ENCODE peak calls at places on chromosomes 6 and 20, in seven cellular contexts. One of them, this sample, is unnamed.

GRCh38 chr6:116059713-116060571 is 749 bp downstream of the FRK start:
- DNase-seq in H1: no peak
- DNase-seq in SK-N-SH: no peak
- DNase-seq in HepG2: peak
- DNase-seq in K562: peak
- DNase-seq in HCT116: no peak
- DNase-seq in GM12878: peak
- DNase-seq in this sample: peak

GRCh38 chr20:49245921-49246740 is 26.9 kb downstream of the DDX27 start:
- DNase-seq in HepG2: peak
- DNase-seq in SK-N-SH: peak
- DNase-seq in K562: peak
- DNase-seq in HCT116: peak
- DNase-seq in GM12878: no peak
- DNase-seq in H1: no peak
- DNase-seq in this sample: peak

GRCh38 chr6:57130784-57131183 is 40.8 kb downstream of the ZNF451 start:
- DNase-seq in SK-N-SH: no peak
- DNase-seq in H1: no peak
- DNase-seq in GM12878: no peak
- DNase-seq in HepG2: no peak
- DNase-seq in HCT116: no peak
- DNase-seq in K562: no peak
- DNase-seq in this sample: no peak

GRCh38 chr20:52402950-52403349 is 211.4 kb upstream of the ZFP64 start:
- DNase-seq in H1: no peak
- DNase-seq in SK-N-SH: no peak
- DNase-seq in HCT116: no peak
- DNase-seq in HepG2: no peak
- DNase-seq in K562: no peak
- DNase-seq in GM12878: no peak
- DNase-seq in this sample: no peak

GRCh38 chr6:82894653-82895259 is 170.9 kb downstream of the UBE3D start:
- DNase-seq in GM12878: no peak
- DNase-seq in K562: peak
- DNase-seq in HepG2: no peak
- DNase-seq in H1: no peak
- DNase-seq in HCT116: no peak
- DNase-seq in SK-N-SH: no peak
- DNase-seq in this sample: no peak

GRCh38 chr6:52647199-52647598 is 23.7 kb upstream of the TMEM14A start:
- DNase-seq in HCT116: no peak
- DNase-seq in GM12878: no peak
- DNase-seq in HepG2: no peak
- DNase-seq in SK-N-SH: no peak
- DNase-seq in K562: no peak
- DNase-seq in H1: no peak
- DNase-seq in this sample: no peak

GRCh38 chr6:24761193-24761835 is 13.4 kb upstream of the GMNN start:
- DNase-seq in HepG2: no peak
- DNase-seq in H1: no peak
- DNase-seq in GM12878: no peak
- DNase-seq in HCT116: no peak
- DNase-seq in K562: peak
- DNase-seq in SK-N-SH: peak
- DNase-seq in this sample: peak

GRCh38 chr20:37396520-37397075 is 50.7 kb downstream of the SRC start:
- DNase-seq in H1: peak
- DNase-seq in K562: peak
- DNase-seq in HepG2: no peak
- DNase-seq in SK-N-SH: peak
- DNase-seq in HCT116: no peak
- DNase-seq in GM12878: no peak
- DNase-seq in this sample: no peak

GRCh38 chr6:3263091-3263490 is 4.3 kb downstream of the PSMG4 start:
- DNase-seq in H1: no peak
- DNase-seq in K562: no peak
- DNase-seq in HCT116: no peak
- DNase-seq in HepG2: no peak
- DNase-seq in SK-N-SH: no peak
- DNase-seq in GM12878: no peak
- DNase-seq in this sample: no peak

GRCh38 chr6:50110557-50110956 is 60.8 kb upstream of the DEFB112 start:
- DNase-seq in GM12878: no peak
- DNase-seq in HepG2: no peak
- DNase-seq in SK-N-SH: no peak
- DNase-seq in K562: no peak
- DNase-seq in H1: no peak
- DNase-seq in HCT116: no peak
- DNase-seq in this sample: no peak

GRCh38 chr6:111283707-111284106 is 196.4 kb downstream of the SLC16A10 start:
- DNase-seq in HepG2: no peak
- DNase-seq in SK-N-SH: no peak
- DNase-seq in GM12878: no peak
- DNase-seq in HCT116: no peak
- DNase-seq in H1: no peak
- DNase-seq in K562: no peak
- DNase-seq in this sample: no peak

GRCh38 chr6:30194797-30195690 is 18.2 kb downstream of the TRIM26 start:
- DNase-seq in K562: no peak
- DNase-seq in HepG2: no peak
- DNase-seq in GM12878: no peak
- DNase-seq in SK-N-SH: no peak
- DNase-seq in HCT116: no peak
- DNase-seq in H1: no peak
- DNase-seq in this sample: no peak

GRCh38 chr6:17473554-17473953 is 80.2 kb downstream of the CAP2 start:
- DNase-seq in HepG2: no peak
- DNase-seq in H1: no peak
- DNase-seq in K562: no peak
- DNase-seq in GM12878: no peak
- DNase-seq in HCT116: no peak
- DNase-seq in SK-N-SH: no peak
- DNase-seq in this sample: no peak

GRCh38 chr6:155850408-155850841 is 394.8 kb upstream of the NOX3 start:
- DNase-seq in K562: no peak
- DNase-seq in GM12878: no peak
- DNase-seq in HepG2: no peak
- DNase-seq in SK-N-SH: no peak
- DNase-seq in H1: no peak
- DNase-seq in HCT116: peak
- DNase-seq in this sample: no peak

GRCh38 chr6:33424855-33425667 is 5.2 kb downstream of the SYNGAP1 start:
- DNase-seq in SK-N-SH: peak
- DNase-seq in K562: peak
- DNase-seq in GM12878: no peak
- DNase-seq in HCT116: no peak
- DNase-seq in HepG2: no peak
- DNase-seq in H1: no peak
- DNase-seq in this sample: no peak

GRCh38 chr6:135883045-135883444 is 31.5 kb downstream of the PDE7B start:
- DNase-seq in HCT116: no peak
- DNase-seq in HepG2: no peak
- DNase-seq in SK-N-SH: no peak
- DNase-seq in GM12878: no peak
- DNase-seq in K562: no peak
- DNase-seq in H1: no peak
- DNase-seq in this sample: no peak

GRCh38 chr20:22617160-22617559 is 32.8 kb upstream of the FOXA2 start:
- DNase-seq in HCT116: no peak
- DNase-seq in K562: peak
- DNase-seq in H1: no peak
- DNase-seq in GM12878: no peak
- DNase-seq in HepG2: peak
- DNase-seq in SK-N-SH: no peak
- DNase-seq in this sample: no peak
- TF ChIP-seq JUND in HCT116: no peak
- TF ChIP-seq JUND in K562: no peak
- TF ChIP-seq JUND in H1: no peak
- TF ChIP-seq JUND in GM12878: no peak
- TF ChIP-seq JUND in HepG2: no peak
- TF ChIP-seq JUND in SK-N-SH: no peak
- TF ChIP-seq JUND in this sample: no peak

DNA sequence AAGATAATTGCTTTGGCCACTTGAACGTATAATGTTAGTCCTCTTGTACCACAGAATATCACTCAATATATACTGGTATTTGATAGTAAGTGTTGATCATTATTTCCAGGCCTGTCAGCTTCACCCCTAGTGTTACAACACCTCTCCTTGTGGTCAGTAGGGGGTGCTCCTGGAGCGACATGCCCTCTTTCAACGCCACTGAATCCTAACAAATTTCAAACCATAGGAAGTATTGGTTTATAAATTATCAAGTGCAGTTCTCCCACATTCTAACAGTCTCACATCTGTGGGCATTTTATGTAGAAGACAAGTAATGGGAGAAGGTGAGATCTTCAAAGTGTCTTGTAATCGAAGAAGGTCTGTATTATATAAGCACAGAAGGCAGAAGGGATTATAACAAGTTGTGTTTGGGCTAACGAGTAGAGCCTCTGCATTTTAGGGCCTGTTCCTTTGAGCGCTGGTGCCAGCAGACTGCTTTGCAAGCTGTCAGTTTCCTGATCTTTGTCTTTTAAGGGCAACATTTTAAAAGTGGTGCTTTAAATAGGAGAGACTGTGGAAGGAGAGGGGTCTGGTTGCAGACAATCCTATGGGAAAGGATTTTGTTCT is 57.1 kb upstream of the CEP162 start:
- DNase-seq in HCT116: peak
- DNase-seq in H1: no peak
- DNase-seq in K562: peak
- DNase-seq in HepG2: peak
- DNase-seq in SK-N-SH: peak
- DNase-seq in GM12878: no peak
- DNase-seq in this sample: no peak
- TF ChIP-seq JUND in HCT116: no peak
- TF ChIP-seq JUND in H1: no peak
- TF ChIP-seq JUND in K562: no peak
- TF ChIP-seq JUND in HepG2: no peak
- TF ChIP-seq JUND in SK-N-SH: no peak
- TF ChIP-seq JUND in GM12878: no peak
- TF ChIP-seq JUND in this sample: no peak

GRCh38 chr20:44012466-44013226 is 98.0 kb downstream of the TOX2 start:
- DNase-seq in SK-N-SH: no peak
- DNase-seq in HepG2: no peak
- DNase-seq in H1: no peak
- DNase-seq in HCT116: no peak
- DNase-seq in K562: no peak
- DNase-seq in GM12878: no peak
- DNase-seq in this sample: no peak

GRCh38 chr20:44008806-44009678 is 94.4 kb downstream of the TOX2 start:
- DNase-seq in GM12878: no peak
- DNase-seq in SK-N-SH: no peak
- DNase-seq in HepG2: no peak
- DNase-seq in H1: no peak
- DNase-seq in HCT116: no peak
- DNase-seq in K562: no peak
- DNase-seq in this sample: no peak

GRCh38 chr20:44009679-44009992 is 95.0 kb downstream of the TOX2 start:
- DNase-seq in K562: no peak
- DNase-seq in H1: no peak
- DNase-seq in GM12878: no peak
- DNase-seq in HepG2: no peak
- DNase-seq in SK-N-SH: no peak
- DNase-seq in HCT116: no peak
- DNase-seq in this sample: no peak

GRCh38 chr20:44010162-44010704 is 95.6 kb downstream of the TOX2 start:
- DNase-seq in GM12878: no peak
- DNase-seq in HCT116: no peak
- DNase-seq in HepG2: no peak
- DNase-seq in K562: peak
- DNase-seq in SK-N-SH: peak
- DNase-seq in H1: no peak
- DNase-seq in this sample: no peak

DNA sequence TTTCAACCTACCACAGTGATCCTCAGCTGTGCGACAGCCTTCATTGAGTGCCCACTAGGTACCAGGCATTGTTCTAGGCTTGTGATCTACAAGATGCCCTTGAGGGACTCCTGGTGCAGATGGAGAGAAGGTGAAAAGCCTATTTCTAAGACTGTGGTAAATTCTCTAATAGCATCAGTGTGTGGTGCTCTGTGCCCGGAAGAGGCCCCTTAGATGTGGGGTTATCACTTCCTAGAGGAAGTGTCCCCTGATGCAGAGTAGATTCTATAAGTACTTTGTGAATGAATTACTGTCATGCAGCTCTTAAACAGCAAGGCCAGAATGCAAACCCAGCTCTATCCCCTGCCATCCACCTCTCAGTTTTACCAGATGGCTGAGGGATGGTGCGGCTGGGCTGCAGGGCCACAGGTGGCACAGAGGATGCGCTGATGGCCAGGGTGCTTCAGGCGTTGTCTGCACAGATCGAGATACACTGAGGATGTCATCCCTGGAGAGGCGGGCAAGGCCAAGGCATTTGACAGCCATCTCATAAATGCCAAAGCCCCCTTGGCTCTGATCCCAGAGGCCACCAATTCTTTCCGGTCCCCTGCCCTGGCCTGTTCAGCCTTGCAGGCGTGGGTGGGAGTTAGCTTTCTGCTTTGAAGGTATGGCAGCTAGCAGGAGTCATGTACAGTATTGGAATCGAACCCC is 96.7 kb downstream of the TOX2 start:
- DNase-seq in K562: no peak
- DNase-seq in HCT116: no peak
- DNase-seq in H1: no peak
- DNase-seq in GM12878: no peak
- DNase-seq in HepG2: no peak
- DNase-seq in SK-N-SH: peak
- DNase-seq in this sample: no peak
- TF ChIP-seq JUND in K562: no peak
- TF ChIP-seq JUND in HCT116: no peak
- TF ChIP-seq JUND in H1: no peak
- TF ChIP-seq JUND in GM12878: no peak
- TF ChIP-seq JUND in HepG2: no peak
- TF ChIP-seq JUND in SK-N-SH: no peak
- TF ChIP-seq JUND in this sample: no peak

GRCh38 chr6:105320766-105321165 is 82.1 kb downstream of the PREP start:
- DNase-seq in SK-N-SH: no peak
- DNase-seq in K562: no peak
- DNase-seq in HepG2: no peak
- DNase-seq in H1: no peak
- DNase-seq in HCT116: no peak
- DNase-seq in GM12878: no peak
- DNase-seq in this sample: no peak

GRCh38 chr6:105318660-105319059 is 84.2 kb downstream of the PREP start:
- DNase-seq in SK-N-SH: no peak
- DNase-seq in K562: no peak
- DNase-seq in H1: no peak
- DNase-seq in GM12878: no peak
- DNase-seq in HCT116: peak
- DNase-seq in HepG2: no peak
- DNase-seq in this sample: no peak

GRCh38 chr6:105319331-105319730 is 83.6 kb downstream of the PREP start:
- DNase-seq in SK-N-SH: no peak
- DNase-seq in K562: no peak
- DNase-seq in GM12878: no peak
- DNase-seq in HCT116: no peak
- DNase-seq in HepG2: no peak
- DNase-seq in H1: no peak
- DNase-seq in this sample: no peak

GRCh38 chr6:105321207-105321606 is 81.7 kb downstream of the PREP start:
- DNase-seq in SK-N-SH: no peak
- DNase-seq in H1: no peak
- DNase-seq in HepG2: no peak
- DNase-seq in K562: no peak
- DNase-seq in HCT116: no peak
- DNase-seq in GM12878: no peak
- DNase-seq in this sample: no peak

GRCh38 chr6:105317607-105318533 is 85.0 kb downstream of the PREP start:
- DNase-seq in HCT116: peak
- DNase-seq in H1: no peak
- DNase-seq in GM12878: no peak
- DNase-seq in K562: no peak
- DNase-seq in SK-N-SH: no peak
- DNase-seq in HepG2: peak
- DNase-seq in this sample: no peak
- TF ChIP-seq JUND in HCT116: no peak
- TF ChIP-seq JUND in H1: no peak
- TF ChIP-seq JUND in GM12878: no peak
- TF ChIP-seq JUND in K562: no peak
- TF ChIP-seq JUND in SK-N-SH: no peak
- TF ChIP-seq JUND in HepG2: no peak
- TF ChIP-seq JUND in this sample: no peak